ENCODE peak calls at places on chromosomes 13 and 19, in five cellular contexts. T is GM23338, H is left ventricle myocardium inferior, J is tibial nerve, U is neural progenitor cell. X is an unnamed sample.

GRCh38 chr13:45143346-45143751 is 23.0 kb downstream of the GTF2F2 start:
- DNase-seq in J (no peak), U (no peak), T (no peak), H (no peak), X (no peak)

GRCh38 chr13:42970824-42971669 is 21.0 kb downstream of the EPSTI1 start:
- DNase-seq in J (no peak), T (peak), U (peak), H (no peak), X (no peak)

GRCh38 chr13:43232144-43232840 is 208.9 kb downstream of the DNAJC15 start:
- DNase-seq in U (no peak), J (no peak), H (no peak), T (no peak), X (no peak)

GRCh38 chr19:45250832-45251451 is at the start of gene MARK4:
- DNase-seq in J (no peak), U (peak), T (peak), H (peak), X (peak)

GRCh38 chr19:36939153-36939552 is 23.0 kb downstream of the ZNF568 start:
- DNase-seq in T (peak), J (no peak), H (no peak), U (no peak), X (no peak)

GRCh38 chr13:110008816-110009215 is 222.4 kb upstream of the IRS2 start:
- DNase-seq in T (no peak), U (no peak), J (no peak), H (no peak), X (no peak)

GRCh38 chr19:48926909-48927308 is 6.6 kb upstream of the DHDH start:
- DNase-seq in J (no peak), U (no peak), H (no peak), T (no peak), X (no peak)

GRCh38 chr13:37068962-37069361 is 9.5 kb upstream of the SUPT20H start:
- DNase-seq in T (no peak), U (no peak), J (no peak), H (no peak), X (no peak)

GRCh38 chr19:40238775-40239174 is 12.3 kb upstream of the CCNP start:
- DNase-seq in U (no peak), H (no peak), J (no peak), T (no peak), X (no peak)

GRCh38 chr13:36981156-36981743 is 17.9 kb downstream of the ALG5 start:
- DNase-seq in J (no peak), T (peak), U (peak), H (no peak), X (no peak)

GRCh38 chr13:30752201-30752797 is 17.0 kb downstream of the ALOX5AP start:
- DNase-seq in H (peak), U (no peak), T (no peak), J (no peak), X (peak)

DNA sequence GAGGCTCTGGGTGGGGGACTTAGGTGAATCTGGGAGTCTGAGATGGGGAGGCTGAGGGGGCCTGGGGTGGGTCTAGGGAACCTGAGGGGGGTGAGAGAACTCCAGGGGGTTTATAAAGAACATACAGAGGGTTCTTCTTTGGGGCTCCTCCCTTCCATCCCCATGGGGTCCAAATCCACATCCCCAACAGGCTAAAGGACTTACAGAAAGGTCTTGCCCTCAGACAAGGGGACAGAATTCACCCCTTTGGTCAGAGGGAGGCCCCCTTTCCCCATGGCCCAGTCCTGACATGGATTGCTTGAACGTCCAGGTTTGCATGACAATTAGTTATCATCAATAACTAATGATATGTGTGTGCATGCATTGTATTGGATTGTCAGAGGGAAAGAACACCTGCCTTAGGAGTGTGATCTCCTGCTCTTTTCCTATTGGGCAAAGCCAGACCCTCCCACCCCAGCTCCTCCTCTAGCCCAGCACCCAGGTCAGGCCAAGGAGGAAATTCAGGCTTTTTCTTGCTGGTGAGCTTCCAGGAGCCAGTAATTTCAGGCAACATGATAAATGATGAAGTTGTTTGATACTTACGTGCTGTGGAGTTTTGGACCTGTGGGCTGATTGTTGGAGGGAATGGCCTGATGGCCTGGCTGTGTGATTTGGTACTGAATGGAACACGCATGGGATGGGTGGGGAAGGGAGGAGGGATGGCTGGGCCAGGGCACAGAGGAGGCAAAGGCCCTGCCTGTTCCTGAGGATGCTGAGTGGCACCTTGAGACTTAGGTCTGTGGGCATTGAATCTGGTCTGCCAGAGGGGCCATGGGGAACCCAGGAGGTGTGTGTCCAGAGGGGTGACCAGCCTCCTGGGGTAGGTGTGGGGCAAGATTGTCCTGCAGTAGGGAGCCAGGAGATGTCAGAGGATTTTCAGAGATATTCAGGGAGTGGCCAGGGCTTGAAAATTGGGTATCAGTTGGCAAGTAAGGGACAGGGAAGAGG is 1.1 kb downstream of the KLHL26 start:
- DNase-seq in T (peak), U (no peak), H (no peak), J (no peak), X (no peak)
- H3K27ac ChIP-seq in T (no peak), U (no peak), H (peak), J (peak), X (no peak)

GRCh38 chr19:6425732-6426686 is 1.4 kb upstream of the KHSRP start:
- DNase-seq in J (no peak), H (no peak), U (no peak), T (no peak), X (no peak)
- H3K4me3 ChIP-seq in J (peak), H (peak), U (no peak), T (no peak), X (peak)

GRCh38 chr19:20276011-20276738 is 109.2 kb downstream of the ZNF486 start:
- DNase-seq in T (no peak), U (no peak), J (no peak), H (no peak), X (no peak)

GRCh38 chr19:20273951-20274578 is 107.1 kb downstream of the ZNF486 start:
- DNase-seq in U (no peak), J (no peak), T (no peak), H (no peak), X (no peak)

GRCh38 chr19:20273376-20273775 is 106.4 kb downstream of the ZNF486 start:
- DNase-seq in J (no peak), U (no peak), T (no peak), H (no peak), X (no peak)

GRCh38 chr19:20279516-20279915 is 112.5 kb downstream of the ZNF486 start:
- DNase-seq in J (no peak), H (no peak), U (no peak), T (no peak), X (no peak)

GRCh38 chr19:20278342-20278741 is 111.3 kb downstream of the ZNF486 start:
- DNase-seq in T (peak), J (no peak), U (peak), H (no peak), X (no peak)
- TF ChIP-seq CTCF in T (peak), J (peak), U (peak), H (no peak), X (no peak)

GRCh38 chr13:66659291-66660012 is 570.7 kb downstream of the PCDH9 start:
- DNase-seq in U (no peak), T (no peak), J (no peak), H (no peak), X (no peak)
- H3K27ac ChIP-seq in U (no peak), T (no peak), J (no peak), H (no peak), X (no peak)

GRCh38 chr19:18415177-18415867 is 3.9 kb upstream of the SSBP4 start:
- DNase-seq in H (peak), U (no peak), T (no peak), J (peak), X (peak)

GRCh38 chr19:18418725-18419194 is 438 bp upstream of the SSBP4 start:
- DNase-seq in T (peak), H (no peak), J (no peak), U (no peak), X (peak)

GRCh38 chr19:18417250-18418033 is 1.8 kb upstream of the SSBP4 start:
- DNase-seq in H (peak), J (peak), T (peak), U (peak), X (peak)

GRCh38 chr19:18418034-18418724 is 1.0 kb upstream of the SSBP4 start:
- DNase-seq in T (no peak), H (no peak), J (no peak), U (no peak), X (no peak)

DNA sequence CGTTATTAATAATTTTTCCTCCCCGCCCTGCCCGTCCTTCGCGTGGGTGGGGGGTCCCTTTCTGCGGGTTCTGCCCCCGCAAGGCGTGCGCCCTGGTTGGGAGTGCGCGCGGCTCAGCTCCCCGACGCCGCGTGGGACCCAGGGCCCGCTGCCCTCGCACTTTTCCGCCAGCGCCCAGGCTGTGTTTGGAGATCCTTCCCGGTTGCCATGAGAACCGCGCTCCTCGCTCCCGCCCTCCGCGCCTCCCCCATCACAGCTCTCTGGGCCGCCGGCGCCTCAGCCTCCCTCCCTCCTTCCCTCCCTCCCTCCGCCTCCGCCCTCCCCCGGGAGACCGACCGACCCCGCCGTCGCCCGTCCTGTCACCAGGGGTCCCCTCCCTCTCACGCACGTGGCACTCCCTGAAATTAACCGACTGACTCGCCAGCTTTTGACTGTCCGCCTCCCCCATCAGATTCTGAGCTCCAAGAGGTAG is 2.4 kb upstream of the SSBP4 start:
- DNase-seq in H (peak), U (peak), J (peak), T (peak), X (peak)
- H3K4me3 ChIP-seq in H (peak), U (peak), J (peak), T (peak), X (peak)

GRCh38 chr19:8609210-8610040 is 1.1 kb downstream of the ADAMTS10 start:
- DNase-seq in J (peak), T (peak), H (peak), U (peak), X (peak)
- TF ChIP-seq CTCF in J (peak), T (peak), H (peak), U (peak), X (peak)

GRCh38 chr13:21476893-21477472 is 17.9 kb upstream of the ZDHHC20 start:
- DNase-seq in U (peak), T (peak), H (peak), J (peak), X (peak)
- H3K27ac ChIP-seq in U (no peak), T (no peak), H (peak), J (no peak), X (no peak)

DNA sequence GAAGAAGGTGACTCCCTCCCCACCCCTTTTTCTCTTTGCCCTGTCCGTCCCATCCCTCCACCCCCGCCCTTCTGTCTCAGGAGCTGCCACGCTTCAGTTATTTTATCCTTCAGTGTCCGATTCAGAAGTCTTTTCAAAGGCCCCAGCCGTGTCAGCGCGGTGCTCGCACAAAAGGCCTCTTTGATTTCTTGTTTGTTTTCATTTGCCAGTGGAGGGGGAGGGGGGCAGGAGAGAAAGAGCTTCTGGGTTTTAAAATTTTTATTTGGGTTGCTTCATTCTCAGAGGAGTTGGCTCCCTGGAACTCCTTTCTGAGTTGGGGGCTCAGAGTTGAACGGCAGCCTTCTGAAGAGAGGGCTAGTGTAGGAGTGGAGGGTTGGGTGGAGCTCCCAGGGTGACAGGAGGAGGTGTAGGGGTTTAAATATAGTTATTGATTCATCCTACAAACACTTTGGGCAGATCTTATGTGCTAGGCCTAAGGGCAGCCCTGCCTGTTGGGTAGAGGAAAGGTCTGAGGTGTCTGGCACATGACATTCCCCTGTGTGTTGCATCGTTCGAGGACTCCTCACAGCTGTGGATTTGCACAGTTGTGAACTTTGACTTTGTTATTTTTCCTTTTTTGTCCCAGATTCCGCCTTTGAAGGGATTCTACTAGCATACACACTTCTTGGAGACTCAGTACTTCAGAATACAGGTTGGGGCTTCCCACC is 36.8 kb downstream of the NFIX start:
- DNase-seq in H (no peak), J (no peak), U (peak), T (no peak), X (no peak)
- H3K4me3 ChIP-seq in H (no peak), J (no peak), U (peak), T (no peak), X (no peak)

DNA sequence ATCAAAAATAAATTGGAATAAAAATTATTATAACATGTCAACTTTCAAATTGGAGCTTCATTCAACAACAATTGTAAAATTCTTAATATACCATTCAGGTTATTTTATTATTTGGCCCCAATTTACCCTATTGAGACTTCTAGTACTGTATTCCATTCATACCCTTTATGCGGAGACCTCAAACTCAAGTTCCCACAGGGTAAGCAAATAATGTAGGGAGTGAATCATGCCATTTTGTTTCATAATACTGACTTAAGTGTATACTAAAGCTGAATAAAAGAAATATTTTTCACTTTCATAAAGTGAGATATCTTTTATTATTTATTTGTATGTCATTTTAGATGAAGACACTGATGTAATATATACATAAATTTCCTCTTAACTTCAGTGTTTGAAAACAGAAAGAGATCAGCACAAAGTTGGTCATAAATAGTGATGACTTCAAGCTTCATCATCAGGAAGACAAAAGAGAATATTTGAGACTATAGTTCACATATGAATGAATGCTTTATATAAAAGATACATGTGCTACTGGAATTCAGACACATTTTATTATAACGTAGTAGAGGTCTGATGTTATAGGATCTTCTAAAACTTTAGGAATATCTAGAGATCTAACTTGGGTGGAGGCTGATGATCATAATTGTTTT is 894.4 kb upstream of the PCDH9 start:
- DNase-seq in J (no peak), T (no peak), H (no peak), U (no peak), X (no peak)
- TF ChIP-seq CTCF in J (no peak), T (no peak), H (no peak), U (no peak), X (no peak)